ENCODE peak calls at places on chromosomes 6 and 20, in five cellular contexts. J is activated CD8-positive, alpha-beta memory T cell treated with anti-CD3 and anti-CD28 coated beads for 4 hours; K is effector CD4-positive, alpha-beta T cell; T is heart right ventricle; M is central memory CD8-positive, alpha-beta T cell. I is an unnamed sample.
A peak's percentile ranks its signal among the peaks of the same experiment; 100 is the strongest.

GRCh38 chr20:38748863-38749153 is 548 bp downstream of the ACTR5 start:
- DNase-seq in J (peak; percentile 26), K (peak; percentile 37), T (no peak), M (no peak), I (no peak)

GRCh38 chr6:11414564-11414963 is 123.0 kb upstream of the TMEM170B start:
- DNase-seq in J (no peak), K (peak; percentile 12), T (no peak), M (no peak), I (no peak)

GRCh38 chr6:65259080-65259479 is 447.9 kb downstream of the EYS start:
- DNase-seq in J (no peak), K (no peak), T (no peak), M (no peak), I (peak; percentile 31)

GRCh38 chr20:24835195-24835594 is 113.9 kb upstream of the CST7 start:
- DNase-seq in J (no peak), K (no peak), T (no peak), M (no peak), I (no peak)

GRCh38 chr6:29014729-29015608 is 9.9 kb upstream of the ZNF311 start:
- DNase-seq in J (no peak), K (no peak), T (no peak), M (no peak), I (no peak)

GRCh38 chr6:113433506-113433991 is 423.6 kb upstream of the MARCKS start:
- DNase-seq in J (no peak), K (no peak), T (peak; percentile 26), M (no peak), I (no peak)

GRCh38 chr6:139028658-139029469 is at the start of gene ABRACL:
- DNase-seq in J (peak; percentile 62), K (peak; percentile 58), T (peak; percentile 64), M (peak; percentile 42), I (peak; percentile 78)

GRCh38 chr20:62116558-62117361 is 5.5 kb upstream of the LSM14B start:
- DNase-seq in J (no peak), K (no peak), T (no peak), M (no peak), I (no peak)

GRCh38 chr6:17476506-17476905 is 83.1 kb downstream of the CAP2 start:
- DNase-seq in J (no peak), K (no peak), T (no peak), M (no peak), I (no peak)

GRCh38 chr6:112144145-112144926 is 56.9 kb downstream of the FAM229B start:
- DNase-seq in J (no peak), K (no peak), T (no peak), M (no peak), I (no peak)

GRCh38 chr6:67683960-67684359 is 951.1 kb upstream of the ADGRB3 start:
- DNase-seq in J (no peak), K (no peak), T (no peak), M (no peak), I (no peak)

GRCh38 chr6:71107935-71108420 is 151.1 kb upstream of the B3GAT2 start:
- DNase-seq in J (no peak), K (no peak), T (no peak), M (no peak), I (peak; percentile 48)

GRCh38 chr6:38588631-38589366 is 50.9 kb downstream of the BTBD9 start:
- DNase-seq in J (no peak), K (no peak), T (no peak), M (no peak), I (no peak)

GRCh38 chr6:37936909-37937308 is 117.4 kb downstream of the ZFAND3 start:
- DNase-seq in J (no peak), K (no peak), T (no peak), M (no peak), I (no peak)

GRCh38 chr6:156423829-156424228 is 353.3 kb upstream of the ARID1B start:
- DNase-seq in J (no peak), K (no peak), T (no peak), M (no peak), I (no peak)

GRCh38 chr20:34365765-34366213 is 2.7 kb downstream of the ITCH start:
- DNase-seq in J (peak; percentile 7), K (no peak), T (no peak), M (no peak), I (no peak)

GRCh38 chr6:28207244-28208179 is 17.6 kb upstream of the ZSCAN9 start:
- DNase-seq in J (no peak), K (no peak), T (peak; percentile 29), M (no peak), I (peak; percentile 66)

GRCh38 chr6:169189227-169189626 is 64.4 kb downstream of the THBS2 start:
- DNase-seq in J (no peak), K (no peak), T (no peak), M (no peak), I (no peak)

GRCh38 chr6:35042041-35042440 is 99.1 kb downstream of the TCP11 start:
- DNase-seq in J (no peak), K (no peak), T (no peak), M (no peak), I (no peak)

GRCh38 chr6:18632670-18633410 is 245.7 kb downstream of the RNF144B start:
- DNase-seq in J (no peak), K (no peak), T (no peak), M (no peak), I (no peak)

GRCh38 chr6:136016228-136017225 is 165.0 kb downstream of the PDE7B start:
- DNase-seq in J (no peak), K (no peak), T (no peak), M (no peak), I (no peak)

GRCh38 chr6:23218751-23219150 is 649.4 kb downstream of the HDGFL1 start:
- DNase-seq in J (no peak), K (no peak), T (no peak), M (no peak), I (no peak)

GRCh38 chr20:17505664-17506517 is 25.3 kb downstream of the BFSP1 start:
- DNase-seq in J (peak; percentile 40), K (no peak), T (no peak), M (no peak), I (no peak)

I was measured in HEK293T.